ENCODE peak calls at places on chromosomes 5 and 9, in eight cellular contexts. Z is body of pancreas; P is cardiac muscle cell; U is breast epithelium; L is neural progenitor cell; E is esophagus squamous epithelium; R is CD8-positive, alpha-beta T cell; A is heart left ventricle. O is an unnamed sample. For H3K4me1, the result is how much of the 10 kb centered on the place peaks cover.

GRCh38 chr5:122507581-122507980 is 195.5 kb downstream of the SNCAIP start:
- DNase-seq in Z (no peak), P (no peak), U (no peak), L (no peak), E (no peak), R (no peak), A (no peak), O (no peak)

GRCh38 chr5:138716456-138716924 is 36.7 kb upstream of the CTNNA1 start:
- DNase-seq in Z (peak), P (peak), U (no peak), L (peak), E (no peak), R (no peak), A (no peak), O (no peak)

GRCh38 chr5:44774279-44774880 is 34.4 kb upstream of the MRPS30 start:
- DNase-seq in Z (peak), P (peak), U (no peak), L (peak), E (no peak), R (no peak), A (no peak), O (no peak)

GRCh38 chr9:107810493-107810931 is 320.9 kb upstream of the KLF4 start:
- DNase-seq in Z (no peak), P (peak), U (no peak), L (no peak), E (no peak), R (no peak), A (no peak), O (no peak)

GRCh38 chr9:68715181-68715456 is 10.1 kb downstream of the PIP5K1B start:
- DNase-seq in Z (no peak), P (no peak), U (no peak), L (no peak), E (no peak), R (no peak), A (no peak), O (no peak)

GRCh38 chr9:132937463-132937901 is 6.9 kb downstream of the TSC1 start:
- DNase-seq in Z (no peak), P (no peak), U (no peak), L (no peak), E (no peak), R (no peak), A (no peak), O (no peak)

GRCh38 chr5:76684756-76685594 is 31.0 kb upstream of the F2R start:
- DNase-seq in Z (no peak), P (no peak), U (no peak), L (no peak), E (no peak), R (no peak), A (no peak), O (no peak)

GRCh38 chr9:122819326-122819725 is 9.1 kb downstream of the PDCL start:
- DNase-seq in Z (no peak), P (no peak), U (no peak), L (no peak), E (no peak), R (no peak), A (no peak), O (no peak)

GRCh38 chr5:58786904-58787303 is 204.0 kb downstream of the RAB3C start:
- DNase-seq in Z (no peak), P (no peak), U (no peak), L (no peak), E (no peak), R (no peak), A (no peak), O (no peak)

GRCh38 chr5:142770650-142771609 is 753 bp downstream of the ARHGAP26 start:
- DNase-seq in Z (peak), P (peak), U (peak), L (peak), E (no peak), R (peak), A (peak), O (peak)
- H3K4me1 ChIP-seq in Z (under half), P (under half), U (under half), L (under half), E (under half), R (under half), A (under half), O (under half)

GRCh38 chr9:129484325-129485000 is 136.4 kb downstream of the C9orf50 start:
- DNase-seq in Z (no peak), P (no peak), U (no peak), L (no peak), E (no peak), R (no peak), A (no peak), O (no peak)

GRCh38 chr9:129485140-129485758 is 135.7 kb downstream of the C9orf50 start:
- DNase-seq in Z (no peak), P (no peak), U (no peak), L (no peak), E (no peak), R (no peak), A (no peak), O (no peak)

GRCh38 chr9:129487307-129487657 is 133.6 kb downstream of the C9orf50 start:
- DNase-seq in Z (no peak), P (no peak), U (no peak), L (no peak), E (no peak), R (no peak), A (no peak), O (no peak)

GRCh38 chr9:129487658-129488483 is 133.0 kb downstream of the C9orf50 start:
- DNase-seq in Z (peak), P (peak), U (no peak), L (peak), E (no peak), R (no peak), A (peak), O (peak)

GRCh38 chr9:129486496-129487306 is 134.2 kb downstream of the C9orf50 start:
- DNase-seq in Z (peak), P (peak), U (peak), L (peak), E (no peak), R (no peak), A (peak), O (peak)
- H3K4me1 ChIP-seq in Z (half or more), P (under half), U (under half), L (half or more), E (half or more), R (half or more), A (half or more), O (under half)

DNA sequence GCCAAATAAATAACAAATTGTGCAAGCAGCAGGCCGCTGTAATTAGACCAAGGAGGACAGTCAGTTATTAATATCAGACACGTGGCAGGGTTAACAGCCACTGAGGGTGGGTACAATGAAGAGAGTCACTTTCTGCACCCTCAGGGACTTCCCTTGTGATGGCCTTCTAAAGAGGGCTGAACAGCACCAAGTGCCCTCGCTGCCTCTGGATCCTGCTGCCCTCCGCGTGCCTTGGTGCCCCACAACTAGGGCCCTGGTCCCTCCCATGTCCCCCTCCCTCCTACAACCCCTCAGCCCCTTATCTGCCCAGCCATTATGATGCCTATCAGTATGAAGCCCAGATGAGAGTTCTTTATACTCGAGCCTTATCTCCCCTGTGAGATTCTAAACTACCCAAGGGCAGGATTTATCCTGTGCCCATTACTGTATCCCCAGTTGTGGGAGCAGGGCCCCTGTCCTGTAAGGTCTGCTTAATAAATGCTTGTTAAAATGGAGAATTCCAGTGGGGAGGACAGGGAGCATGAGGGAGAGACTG is 37.3 kb downstream of the PCDH1 start:
- DNase-seq in Z (no peak), P (no peak), U (no peak), L (no peak), E (no peak), R (no peak), A (no peak), O (no peak)
- H3K4me1 ChIP-seq in Z (under half), P (under half), U (under half), L (half or more), E (half or more), R (under half), A (half or more), O (under half)

GRCh38 chr9:12094051-12094450 is 599.1 kb upstream of the TYRP1 start:
- DNase-seq in Z (no peak), P (no peak), U (no peak), L (no peak), E (no peak), R (no peak), A (no peak), O (no peak)
- H3K4me1 ChIP-seq in Z (under half), P (under half), U (under half), L (under half), E (under half), R (under half), A (under half), O (under half)

GRCh38 chr5:181224390-181225234 is 1.5 kb downstream of the TRIM41 start:
- DNase-seq in Z (no peak), P (no peak), U (no peak), L (no peak), E (no peak), R (peak), A (no peak), O (no peak)
- H3K4me1 ChIP-seq in Z (under half), P (under half), U (under half), L (under half), E (under half), R (under half), A (under half), O (under half)

GRCh38 chr5:56816546-56817081 is 1.3 kb downstream of the MAP3K1 start:
- DNase-seq in Z (peak), P (peak), U (no peak), L (peak), E (no peak), R (peak), A (peak), O (peak)

GRCh38 chr5:56815657-56816545 is 552 bp downstream of the MAP3K1 start:
- DNase-seq in Z (peak), P (no peak), U (no peak), L (peak), E (no peak), R (peak), A (peak), O (peak)

GRCh38 chr5:56818409-56819026 is 3.2 kb downstream of the MAP3K1 start:
- DNase-seq in Z (no peak), P (peak), U (no peak), L (no peak), E (no peak), R (no peak), A (no peak), O (no peak)

GRCh38 chr5:56819027-56819881 is 3.9 kb downstream of the MAP3K1 start:
- DNase-seq in Z (no peak), P (peak), U (no peak), L (no peak), E (no peak), R (no peak), A (no peak), O (no peak)

DNA sequence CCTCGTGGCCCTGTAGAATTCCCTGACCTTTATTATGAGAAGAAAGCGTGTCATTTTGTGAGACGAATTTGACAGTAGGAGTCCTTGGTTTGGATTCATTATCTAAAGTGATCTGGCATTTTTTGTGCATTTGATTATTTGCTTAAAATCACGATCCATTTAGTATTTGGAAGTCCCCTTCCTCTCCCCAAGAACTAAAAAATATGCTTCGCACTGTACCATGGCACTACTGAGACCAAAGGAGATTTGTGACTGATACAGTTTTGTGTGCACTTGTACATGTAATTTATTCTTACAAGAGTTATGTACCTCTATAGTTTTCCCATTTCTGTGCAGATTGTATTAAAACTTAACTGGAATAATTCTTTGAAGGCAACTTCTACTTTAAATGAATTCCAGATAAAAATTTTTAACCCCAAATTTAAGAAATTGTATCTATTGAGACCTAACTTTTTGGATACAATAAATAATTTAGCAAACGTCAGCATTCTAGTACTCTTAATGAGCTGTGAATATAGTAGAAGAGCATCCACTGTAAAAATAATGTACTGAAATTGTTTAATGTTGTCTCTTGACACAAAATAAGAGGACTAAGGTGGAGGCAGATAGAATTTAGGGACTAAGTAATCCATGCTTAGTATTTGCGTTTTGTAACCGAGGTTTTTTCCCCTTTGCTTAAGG is 2.1 kb downstream of the MAP3K1 start:
- DNase-seq in Z (no peak), P (no peak), U (no peak), L (no peak), E (no peak), R (no peak), A (no peak), O (no peak)
- H3K4me1 ChIP-seq in Z (under half), P (under half), U (under half), L (under half), E (half or more), R (under half), A (half or more), O (under half)